ENCODE peak calls at places on chromosome 2, in four cellular contexts. One of them, this sample, is unnamed.

GRCh38 chr2:48532824-48533223 is 2.9 kb downstream of the STON1 start:
- DNase-seq in HTR-8/SVneo: no peak
- DNase-seq in effector memory CD8-positive, alpha-beta T cell: no peak
- DNase-seq in activated gamma-delta T cell: no peak
- DNase-seq in this sample: no peak

GRCh38 chr2:70089946-70090523 is 2.8 kb downstream of the PCBP1 start:
- DNase-seq in effector memory CD8-positive, alpha-beta T cell: no peak
- DNase-seq in HTR-8/SVneo: no peak
- DNase-seq in activated gamma-delta T cell: no peak
- DNase-seq in this sample: no peak

GRCh38 chr2:241762321-241762932 is 14.2 kb upstream of the GAL3ST2 start:
- DNase-seq in effector memory CD8-positive, alpha-beta T cell: no peak
- DNase-seq in activated gamma-delta T cell: no peak
- DNase-seq in HTR-8/SVneo: no peak
- DNase-seq in this sample: no peak

GRCh38 chr2:201500534-201500933 is 49.0 kb downstream of the STRADB start:
- DNase-seq in activated gamma-delta T cell: no peak
- DNase-seq in HTR-8/SVneo: no peak
- DNase-seq in effector memory CD8-positive, alpha-beta T cell: no peak
- DNase-seq in this sample: no peak

GRCh38 chr2:191166111-191166755 is 15.4 kb upstream of the STAT4 start:
- DNase-seq in activated gamma-delta T cell: no peak
- DNase-seq in HTR-8/SVneo: peak; percentile 61
- DNase-seq in effector memory CD8-positive, alpha-beta T cell: no peak
- DNase-seq in this sample: no peak

GRCh38 chr2:17747684-17748452 is 5.7 kb downstream of the SMC6 start:
- DNase-seq in activated gamma-delta T cell: no peak
- DNase-seq in effector memory CD8-positive, alpha-beta T cell: no peak
- DNase-seq in HTR-8/SVneo: no peak
- DNase-seq in this sample: no peak

GRCh38 chr2:239160226-239161143 is 240.3 kb downstream of the HDAC4 start:
- DNase-seq in HTR-8/SVneo: no peak
- DNase-seq in activated gamma-delta T cell: no peak
- DNase-seq in effector memory CD8-positive, alpha-beta T cell: no peak
- DNase-seq in this sample: no peak

GRCh38 chr2:201643216-201643651 is at the start of gene TMEM237:
- DNase-seq in HTR-8/SVneo: peak; percentile 52
- DNase-seq in activated gamma-delta T cell: peak; percentile 36
- DNase-seq in effector memory CD8-positive, alpha-beta T cell: no peak
- DNase-seq in this sample: no peak

GRCh38 chr2:241507430-241508239 is 749 bp downstream of the STK25 start:
- DNase-seq in effector memory CD8-positive, alpha-beta T cell: peak; percentile 20
- DNase-seq in HTR-8/SVneo: peak; percentile 75
- DNase-seq in activated gamma-delta T cell: no peak
- DNase-seq in this sample: no peak

GRCh38 chr2:29966256-29966655 is 44.9 kb upstream of the ALK start:
- DNase-seq in effector memory CD8-positive, alpha-beta T cell: no peak
- DNase-seq in activated gamma-delta T cell: no peak
- DNase-seq in HTR-8/SVneo: no peak
- DNase-seq in this sample: no peak